ENCODE peak calls at places on chromosome 10, in ten cellular contexts. One of them, this sample, is unnamed.

GRCh38 chr10:130109796-130110235 is 814 bp downstream of the C10orf143 start:
- DNase-seq in cardiac muscle cell: peak; percentile 93
- DNase-seq in naive B cell: peak; percentile 75
- DNase-seq in ACHN: peak; percentile 86
- DNase-seq in fibroblast of lung: peak; percentile 89
- DNase-seq in NAMALWA: peak; percentile 89
- DNase-seq in stomach: peak; percentile 82
- DNase-seq in GM12892: no peak
- DNase-seq in mesendoderm: peak; percentile 94
- DNase-seq in D341Med: peak; percentile 48
- DNase-seq in this sample: peak; percentile 39

GRCh38 chr10:23070819-23071218 is 24.6 kb upstream of the MSRB2 start:
- DNase-seq in GM12892: no peak
- DNase-seq in ACHN: no peak
- DNase-seq in mesendoderm: no peak
- DNase-seq in naive B cell: no peak
- DNase-seq in fibroblast of lung: no peak
- DNase-seq in cardiac muscle cell: no peak
- DNase-seq in D341Med: no peak
- DNase-seq in stomach: no peak
- DNase-seq in NAMALWA: no peak
- DNase-seq in this sample: no peak

GRCh38 chr10:125411724-125412123 is 251.4 kb upstream of the CTBP2 start:
- DNase-seq in naive B cell: no peak
- DNase-seq in D341Med: no peak
- DNase-seq in GM12892: no peak
- DNase-seq in cardiac muscle cell: peak; percentile 36
- DNase-seq in stomach: no peak
- DNase-seq in ACHN: peak; percentile 43
- DNase-seq in fibroblast of lung: peak; percentile 85
- DNase-seq in NAMALWA: no peak
- DNase-seq in mesendoderm: no peak
- DNase-seq in this sample: no peak

GRCh38 chr10:125003901-125004467 is 62.1 kb downstream of the ZRANB1 start:
- DNase-seq in NAMALWA: no peak
- DNase-seq in ACHN: no peak
- DNase-seq in stomach: peak; percentile 25
- DNase-seq in cardiac muscle cell: no peak
- DNase-seq in naive B cell: no peak
- DNase-seq in mesendoderm: no peak
- DNase-seq in fibroblast of lung: no peak
- DNase-seq in GM12892: peak; percentile 20
- DNase-seq in D341Med: no peak
- DNase-seq in this sample: no peak

GRCh38 chr10:62081322-62081945 is 179.9 kb downstream of the ARID5B start:
- DNase-seq in mesendoderm: no peak
- DNase-seq in GM12892: no peak
- DNase-seq in fibroblast of lung: peak; percentile 66
- DNase-seq in stomach: no peak
- DNase-seq in naive B cell: no peak
- DNase-seq in ACHN: no peak
- DNase-seq in cardiac muscle cell: no peak
- DNase-seq in D341Med: no peak
- DNase-seq in NAMALWA: peak; percentile 46
- DNase-seq in this sample: no peak

GRCh38 chr10:131975796-131976195 is 5.9 kb downstream of the BNIP3 start:
- DNase-seq in ACHN: no peak
- DNase-seq in naive B cell: no peak
- DNase-seq in cardiac muscle cell: no peak
- DNase-seq in GM12892: no peak
- DNase-seq in mesendoderm: no peak
- DNase-seq in stomach: no peak
- DNase-seq in NAMALWA: no peak
- DNase-seq in fibroblast of lung: no peak
- DNase-seq in D341Med: no peak
- DNase-seq in this sample: no peak

GRCh38 chr10:70198696-70199466 is 28.6 kb upstream of the SAR1A start:
- DNase-seq in fibroblast of lung: no peak
- DNase-seq in mesendoderm: peak; percentile 46
- DNase-seq in stomach: no peak
- DNase-seq in naive B cell: no peak
- DNase-seq in cardiac muscle cell: peak; percentile 58
- DNase-seq in ACHN: no peak
- DNase-seq in D341Med: no peak
- DNase-seq in GM12892: no peak
- DNase-seq in NAMALWA: no peak
- DNase-seq in this sample: no peak

GRCh38 chr10:24551161-24551560 is 172.5 kb downstream of the ARHGAP21 start:
- DNase-seq in fibroblast of lung: no peak
- DNase-seq in NAMALWA: no peak
- DNase-seq in mesendoderm: no peak
- DNase-seq in ACHN: no peak
- DNase-seq in GM12892: no peak
- DNase-seq in cardiac muscle cell: no peak
- DNase-seq in D341Med: no peak
- DNase-seq in naive B cell: no peak
- DNase-seq in stomach: no peak
- DNase-seq in this sample: no peak

GRCh38 chr10:22629126-22629525 is 85.3 kb downstream of the PIP4K2A start:
- DNase-seq in NAMALWA: no peak
- DNase-seq in ACHN: no peak
- DNase-seq in GM12892: no peak
- DNase-seq in fibroblast of lung: no peak
- DNase-seq in D341Med: no peak
- DNase-seq in naive B cell: no peak
- DNase-seq in mesendoderm: no peak
- DNase-seq in stomach: no peak
- DNase-seq in cardiac muscle cell: no peak
- DNase-seq in this sample: no peak

GRCh38 chr10:24617771-24618396 is 105.8 kb downstream of the ARHGAP21 start:
- DNase-seq in stomach: peak; percentile 68
- DNase-seq in cardiac muscle cell: peak; percentile 57
- DNase-seq in GM12892: no peak
- DNase-seq in D341Med: peak; percentile 78
- DNase-seq in naive B cell: peak; percentile 3
- DNase-seq in mesendoderm: peak; percentile 89
- DNase-seq in ACHN: peak; percentile 61
- DNase-seq in NAMALWA: peak; percentile 59
- DNase-seq in fibroblast of lung: peak; percentile 54
- DNase-seq in this sample: no peak

GRCh38 chr10:132931258-132931657 is 11.1 kb downstream of the CFAP46 start:
- DNase-seq in stomach: no peak
- DNase-seq in fibroblast of lung: peak; percentile 4
- DNase-seq in mesendoderm: no peak
- DNase-seq in naive B cell: no peak
- DNase-seq in D341Med: no peak
- DNase-seq in NAMALWA: no peak
- DNase-seq in GM12892: no peak
- DNase-seq in ACHN: no peak
- DNase-seq in cardiac muscle cell: peak; percentile 13
- DNase-seq in this sample: peak; percentile 21

GRCh38 chr10:132232553-132232949 is 45.8 kb downstream of the DPYSL4 start:
- DNase-seq in GM12892: no peak
- DNase-seq in stomach: no peak
- DNase-seq in D341Med: no peak
- DNase-seq in NAMALWA: peak; percentile 16
- DNase-seq in mesendoderm: no peak
- DNase-seq in naive B cell: no peak
- DNase-seq in fibroblast of lung: no peak
- DNase-seq in cardiac muscle cell: no peak
- DNase-seq in ACHN: no peak
- DNase-seq in this sample: no peak